ENCODE peak calls at places on chromosomes 12 and 14, in five cellular contexts. Q is endothelial cell of umbilical vein, I is GM23338, D is transverse colon, W is HL-60. E is an unnamed sample.

GRCh38 chr12:45685680-45686079 is 43.8 kb upstream of the ARID2 start:
- DNase-seq in Q (no peak), I (no peak), D (no peak), W (no peak), E (no peak)

GRCh38 chr12:106179086-106179485 is 40.3 kb upstream of the NUAK1 start:
- DNase-seq in Q (no peak), I (no peak), D (no peak), W (no peak), E (no peak)

GRCh38 chr12:88472775-88473174 is 107.5 kb downstream of the KITLG start:
- DNase-seq in Q (no peak), I (no peak), D (no peak), W (no peak), E (no peak)

GRCh38 chr12:56146492-56147460 is 5.6 kb upstream of the MYL6B start:
- DNase-seq in Q (peak), I (no peak), D (peak), W (no peak), E (no peak)

GRCh38 chr12:6632026-6632978 is 3.5 kb downstream of the LPAR5 start:
- DNase-seq in Q (no peak), I (no peak), D (peak), W (peak), E (no peak)

GRCh38 chr14:86683525-86683924 is 1153.6 kb downstream of the FLRT2 start:
- DNase-seq in Q (no peak), I (no peak), D (no peak), W (no peak), E (no peak)

GRCh38 chr12:130711751-130712150 is 4.3 kb downstream of the RIMBP2 start:
- DNase-seq in Q (no peak), I (no peak), D (peak), W (no peak), E (no peak)

GRCh38 chr12:7460375-7461259 is 16.7 kb upstream of the CD163L1 start:
- DNase-seq in Q (peak), I (peak), D (peak), W (peak), E (peak)

GRCh38 chr14:55530464-55530863 is 49.5 kb upstream of the KTN1 start:
- DNase-seq in Q (no peak), I (no peak), D (no peak), W (no peak), E (no peak)

GRCh38 chr12:108526482-108527234 is 11.6 kb downstream of the FICD start:
- DNase-seq in Q (no peak), I (no peak), D (no peak), W (no peak), E (no peak)

GRCh38 chr12:57836442-57837375 is 9.8 kb downstream of the CTDSP2 start:
- DNase-seq in Q (peak), I (peak), D (peak), W (peak), E (no peak)

GRCh38 chr12:43692064-43692463 is 66.5 kb downstream of the PUS7L start:
- DNase-seq in Q (peak), I (no peak), D (no peak), W (no peak), E (no peak)

GRCh38 chr12:52703878-52704277 is 554 bp upstream of the KRT77 start:
- DNase-seq in Q (no peak), I (no peak), D (no peak), W (no peak), E (no peak)

GRCh38 chr14:92748259-92749016 is at the start of gene LGMN:
- DNase-seq in Q (peak), I (peak), D (peak), W (no peak), E (peak)

GRCh38 chr14:20679907-20680306 is 4.5 kb upstream of the RNASE4 start:
- DNase-seq in Q (peak), I (peak), D (no peak), W (peak), E (no peak)

GRCh38 chr12:93624595-93625294 is 52.3 kb downstream of the SOCS2 start:
- DNase-seq in Q (peak), I (no peak), D (no peak), W (no peak), E (no peak)
- TF ChIP-seq POLR2AphosphoS5 in Q (no peak), I (no peak), D (no peak), W (no peak), E (no peak)

GRCh38 chr12:93894391-93895095 is 217.4 kb downstream of the CRADD start:
- DNase-seq in Q (no peak), I (no peak), D (peak), W (peak), E (no peak)
- TF ChIP-seq POLR2AphosphoS5 in Q (no peak), I (no peak), D (peak), W (no peak), E (no peak)

GRCh38 chr12:113894717-113895116 is 71.4 kb downstream of the RBM19 start:
- DNase-seq in Q (no peak), I (no peak), D (no peak), W (no peak), E (no peak)

GRCh38 chr12:113893221-113893620 is 72.9 kb downstream of the RBM19 start:
- DNase-seq in Q (no peak), I (no peak), D (no peak), W (no peak), E (no peak)

GRCh38 chr12:113891167-113891692 is 74.9 kb downstream of the RBM19 start:
- DNase-seq in Q (no peak), I (no peak), D (no peak), W (no peak), E (peak)

GRCh38 chr12:113891737-113892520 is 74.2 kb downstream of the RBM19 start:
- DNase-seq in Q (peak), I (no peak), D (no peak), W (no peak), E (no peak)

DNA sequence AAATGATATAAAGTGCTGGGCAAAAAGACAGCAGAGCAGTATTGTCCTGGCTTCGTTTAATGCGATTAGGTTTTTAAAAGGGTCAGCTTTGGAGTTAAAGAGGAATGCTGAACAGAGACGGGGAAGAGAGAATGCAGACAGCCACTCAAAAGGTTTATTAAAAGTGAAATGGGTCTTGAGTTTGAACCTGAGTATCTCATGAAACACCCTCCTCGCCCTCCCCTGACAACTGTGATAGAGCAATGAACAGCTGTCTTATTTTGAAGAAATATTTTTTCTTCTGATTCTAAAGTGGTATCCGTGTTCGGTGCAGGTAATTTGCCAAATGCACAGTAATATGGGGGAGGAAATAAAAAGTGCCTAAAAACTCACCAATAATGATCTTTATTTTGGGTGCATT is 73.6 kb downstream of the RBM19 start:
- DNase-seq in Q (no peak), I (no peak), D (no peak), W (no peak), E (no peak)
- TF ChIP-seq POLR2AphosphoS5 in Q (no peak), I (no peak), D (no peak), W (no peak), E (no peak)

DNA sequence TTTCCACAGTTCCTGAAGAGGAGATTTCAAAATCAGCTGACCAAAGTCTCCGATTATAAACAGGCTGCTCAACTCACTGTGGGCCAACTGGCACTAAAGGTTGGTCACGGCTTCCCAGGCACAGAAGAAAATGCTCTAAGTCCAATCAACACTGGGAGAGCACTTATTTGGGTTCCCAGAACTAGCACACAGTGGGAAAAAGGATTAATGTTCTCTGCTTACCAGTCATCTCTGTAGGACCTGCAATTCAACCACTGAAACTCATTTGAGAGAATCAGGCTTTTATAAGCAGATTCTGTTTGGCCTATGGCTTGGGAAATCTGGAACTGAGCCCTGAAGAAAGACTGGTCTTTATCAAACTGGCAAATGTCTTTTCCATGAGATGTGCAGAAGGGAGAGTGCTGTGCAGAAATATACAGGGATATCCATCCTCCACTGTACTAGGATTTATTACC is 49.4 kb downstream of the ABCC9 start:
- DNase-seq in Q (no peak), I (no peak), D (peak), W (no peak), E (no peak)
- TF ChIP-seq POLR2AphosphoS5 in Q (no peak), I (no peak), D (peak), W (no peak), E (no peak)

GRCh38 chr14:51651388-51652167 is at the start of gene FRMD6:
- DNase-seq in Q (peak), I (peak), D (peak), W (peak), E (no peak)
- TF ChIP-seq POLR2AphosphoS5 in Q (peak), I (peak), D (peak), W (no peak), E (peak)

GRCh38 chr12:111907740-111908139 is 65.7 kb downstream of the MAPKAPK5 start:
- DNase-seq in Q (no peak), I (no peak), D (no peak), W (no peak), E (no peak)

GRCh38 chr12:111901182-111901581 is 59.2 kb downstream of the MAPKAPK5 start:
- DNase-seq in Q (no peak), I (no peak), D (no peak), W (no peak), E (no peak)

GRCh38 chr12:111905502-111905901 is 63.5 kb downstream of the MAPKAPK5 start:
- DNase-seq in Q (no peak), I (no peak), D (no peak), W (no peak), E (no peak)

DNA sequence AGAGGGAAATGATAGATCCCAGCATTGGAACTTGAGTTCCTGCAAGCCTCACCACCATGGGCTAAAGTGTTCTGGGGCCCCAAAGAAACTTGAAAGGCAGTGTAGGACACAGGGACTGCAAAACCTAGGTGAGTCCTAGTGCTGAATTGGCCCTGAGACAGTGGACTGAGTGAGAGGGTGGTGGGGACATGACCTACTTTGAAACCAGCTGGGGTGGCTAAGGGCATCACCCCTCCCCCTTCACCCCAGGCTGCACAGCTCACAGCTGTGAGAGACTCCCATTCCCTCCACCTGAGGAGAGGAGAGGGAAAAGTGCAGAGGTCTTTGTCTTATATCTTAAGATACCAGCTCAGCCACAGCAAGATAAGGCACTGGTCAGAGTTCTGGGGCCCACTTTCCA is 62.4 kb downstream of the MAPKAPK5 start:
- DNase-seq in Q (no peak), I (no peak), D (no peak), W (no peak), E (no peak)
- TF ChIP-seq POLR2AphosphoS5 in Q (no peak), I (no peak), D (no peak), W (no peak), E (no peak)

DNA sequence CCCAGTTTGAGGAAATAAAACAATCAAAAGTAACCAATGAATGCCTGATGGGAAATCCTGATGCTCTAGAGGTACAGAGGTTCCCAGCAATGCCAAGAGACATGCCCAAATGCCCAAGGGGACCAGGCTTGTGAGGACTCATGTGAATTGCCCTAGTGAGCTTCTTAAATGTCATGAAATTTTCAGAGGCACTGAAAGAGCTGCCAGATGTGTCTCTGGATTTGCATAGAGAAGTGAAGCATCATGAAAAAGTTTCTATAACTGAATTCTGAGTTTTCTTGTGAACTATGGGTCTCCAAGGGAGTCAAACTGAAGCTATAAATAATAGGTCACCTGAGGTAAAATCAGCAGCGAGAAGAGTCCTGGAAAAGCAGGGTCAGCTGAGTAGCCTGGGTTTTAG is 9.9 kb downstream of the PTPRR start:
- DNase-seq in Q (no peak), I (no peak), D (no peak), W (no peak), E (no peak)
- TF ChIP-seq POLR2AphosphoS5 in Q (no peak), I (no peak), D (no peak), W (no peak), E (no peak)

GRCh38 chr14:100045687-100046344 is 19.4 kb upstream of the EVL start:
- DNase-seq in Q (no peak), I (no peak), D (no peak), W (no peak), E (no peak)
- TF ChIP-seq POLR2AphosphoS5 in Q (no peak), I (no peak), D (no peak), W (no peak), E (no peak)

E was measured in SK-N-MC.